ENCODE peak calls at places on chromosomes 1 and 21, in nine cellular contexts. C, T, M, E, F, G, H, Y and Q are unnamed samples.
A peak's percentile ranks its signal among the peaks of the same experiment; 100 is the strongest.

GRCh38 chr1:14606632-14607031 is 8.1 kb downstream of the KAZN start:
- DNase-seq in C (no peak), T (no peak), M (no peak), E (no peak), F (no peak), G (no peak), H (no peak), Y (no peak), Q (no peak)

GRCh38 chr1:94929351-94929814 is 2.5 kb upstream of the CNN3 start:
- DNase-seq in C (no peak), T (peak; percentile 77), M (peak; percentile 75), E (no peak), F (no peak), G (no peak), H (no peak), Y (no peak), Q (no peak)

GRCh38 chr1:154062309-154062708 is 71.7 kb downstream of the RPS27 start:
- DNase-seq in C (no peak), T (no peak), M (no peak), E (no peak), F (no peak), G (no peak), H (no peak), Y (no peak), Q (no peak)

GRCh38 chr1:67652800-67653199 is 32.2 kb upstream of the GADD45A start:
- DNase-seq in C (no peak), T (no peak), M (no peak), E (no peak), F (peak; percentile 39), G (no peak), H (no peak), Y (peak; percentile 80), Q (no peak)

GRCh38 chr1:198153103-198153502 is 3.7 kb upstream of the NEK7 start:
- DNase-seq in C (no peak), T (no peak), M (no peak), E (no peak), F (no peak), G (no peak), H (no peak), Y (peak; percentile 84), Q (no peak)

GRCh38 chr1:117638141-117638540 is 32.3 kb downstream of the TENT5C start:
- DNase-seq in C (no peak), T (no peak), M (no peak), E (no peak), F (no peak), G (no peak), H (no peak), Y (no peak), Q (no peak)

GRCh38 chr1:91883470-91883869 is 2.5 kb downstream of the TGFBR3 start:
- DNase-seq in C (no peak), T (no peak), M (no peak), E (peak; percentile 66), F (no peak), G (no peak), H (peak; percentile 60), Y (peak; percentile 66), Q (peak; percentile 61)

GRCh38 chr1:175016073-175016722 is 7.0 kb downstream of the MRPS14 start:
- DNase-seq in C (no peak), T (no peak), M (no peak), E (no peak), F (no peak), G (no peak), H (no peak), Y (peak; percentile 30), Q (no peak)

GRCh38 chr21:36125513-36126121 is 9.3 kb upstream of the CBR3 start:
- DNase-seq in C (peak; percentile 25), T (peak; percentile 80), M (peak; percentile 69), E (peak; percentile 66), F (no peak), G (no peak), H (peak; percentile 68), Y (peak; percentile 71), Q (peak; percentile 53)

GRCh38 chr1:14017531-14017961 is 317.6 kb downstream of the PRDM2 start:
- DNase-seq in C (no peak), T (peak; percentile 40), M (peak; percentile 18), E (no peak), F (no peak), G (no peak), H (no peak), Y (no peak), Q (no peak)

GRCh38 chr1:45953934-45954333 is 150.5 kb downstream of the MAST2 start:
- DNase-seq in C (no peak), T (no peak), M (no peak), E (no peak), F (no peak), G (no peak), H (no peak), Y (peak; percentile 28), Q (no peak)

GRCh38 chr21:37555672-37556261 is 189.2 kb downstream of the DYRK1A start:
- DNase-seq in C (no peak), T (no peak), M (no peak), E (no peak), F (no peak), G (no peak), H (no peak), Y (no peak), Q (no peak)

GRCh38 chr1:156643266-156644092 is 1.6 kb downstream of the BCAN start:
- DNase-seq in C (no peak), T (no peak), M (no peak), E (peak; percentile 79), F (no peak), G (no peak), H (peak; percentile 75), Y (no peak), Q (peak; percentile 72)

GRCh38 chr1:156664949-156665411 is 12.2 kb downstream of the NES start:
- DNase-seq in C (no peak), T (peak; percentile 42), M (peak; percentile 47), E (peak; percentile 80), F (no peak), G (no peak), H (peak; percentile 79), Y (peak; percentile 37), Q (peak; percentile 84)

GRCh38 chr1:203589201-203589600 is 37.4 kb upstream of the ATP2B4 start:
- DNase-seq in C (no peak), T (no peak), M (no peak), E (no peak), F (no peak), G (no peak), H (no peak), Y (no peak), Q (no peak)

GRCh38 chr1:162279099-162279498 is 97.6 kb downstream of the SPATA46 start:
- DNase-seq in C (no peak), T (no peak), M (no peak), E (no peak), F (no peak), G (no peak), H (no peak), Y (no peak), Q (no peak)

GRCh38 chr1:162271972-162272371 is 104.7 kb downstream of the SPATA46 start:
- DNase-seq in C (no peak), T (no peak), M (no peak), E (no peak), F (no peak), G (no peak), H (no peak), Y (no peak), Q (no peak)

GRCh38 chr1:162275622-162276175 is 101.0 kb downstream of the SPATA46 start:
- DNase-seq in C (no peak), T (no peak), M (no peak), E (no peak), F (no peak), G (no peak), H (no peak), Y (no peak), Q (no peak)

DNA sequence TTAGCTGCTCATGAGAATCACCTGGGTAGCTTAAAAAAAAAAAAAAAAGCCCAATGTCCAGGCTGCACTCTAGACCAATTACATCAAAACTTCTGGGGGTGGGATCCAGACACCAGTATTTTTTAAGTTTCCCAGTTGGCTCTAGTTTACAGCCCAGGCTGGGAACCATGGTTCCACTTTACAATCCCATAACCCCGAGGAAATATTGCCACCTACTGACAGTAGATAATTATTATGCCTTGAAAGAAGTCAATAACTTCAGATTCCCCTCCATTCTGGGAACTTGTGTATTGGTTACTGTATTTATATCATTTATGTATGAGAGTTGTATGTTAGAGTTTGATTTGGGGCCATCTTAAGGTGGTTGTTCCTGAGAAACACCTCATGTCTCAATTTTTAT is 100.2 kb downstream of the SPATA46 start:
- DNase-seq in C (no peak), T (peak; percentile 23), M (no peak), E (peak; percentile 47), F (no peak), G (no peak), H (peak; percentile 37), Y (peak; percentile 62), Q (peak; percentile 57)
- TF ChIP-seq CTCF in C (peak; percentile 36), T (no peak), M (peak; percentile 23), E (peak; percentile 32), F (peak; percentile 53), G (peak; percentile 31), H (no peak), Y (peak; percentile 18), Q (peak; percentile 56)

GRCh38 chr1:225999227-225999911 is at the start of gene SDE2:
- DNase-seq in C (peak; percentile 99), T (peak; percentile 100), M (peak; percentile 100), E (peak; percentile 95), F (peak; percentile 90), G (peak; percentile 85), H (peak; percentile 93), Y (peak; percentile 100), Q (peak; percentile 96)
- TF ChIP-seq CTCF in C (no peak), T (no peak), M (no peak), E (no peak), F (no peak), G (no peak), H (no peak), Y (no peak), Q (no peak)

GRCh38 chr1:200970771-200971427 is 52.6 kb downstream of the KIF21B start:
- DNase-seq in C (no peak), T (no peak), M (no peak), E (no peak), F (no peak), G (no peak), H (no peak), Y (no peak), Q (no peak)

GRCh38 chr1:200971428-200971903 is 52.0 kb downstream of the KIF21B start:
- DNase-seq in C (no peak), T (no peak), M (no peak), E (peak; percentile 80), F (no peak), G (no peak), H (peak; percentile 62), Y (no peak), Q (peak; percentile 81)

GRCh38 chr1:200967693-200968468 is 55.6 kb downstream of the KIF21B start:
- DNase-seq in C (no peak), T (no peak), M (no peak), E (no peak), F (no peak), G (no peak), H (no peak), Y (no peak), Q (no peak)

GRCh38 chr1:200968469-200969410 is 54.8 kb downstream of the KIF21B start:
- DNase-seq in C (no peak), T (no peak), M (no peak), E (no peak), F (no peak), G (no peak), H (no peak), Y (no peak), Q (no peak)

GRCh38 chr1:200969726-200970521 is 53.6 kb downstream of the KIF21B start:
- DNase-seq in C (no peak), T (no peak), M (no peak), E (peak; percentile 91), F (no peak), G (no peak), H (peak; percentile 88), Y (no peak), Q (peak; percentile 90)
- TF ChIP-seq CTCF in C (no peak), T (no peak), M (no peak), E (peak; percentile 57), F (no peak), G (no peak), H (peak; percentile 39), Y (no peak), Q (peak; percentile 61)

GRCh38 chr1:152107289-152107983 is 7.8 kb downstream of the TCHH start:
- DNase-seq in C (no peak), T (no peak), M (peak; percentile 16), E (no peak), F (no peak), G (no peak), H (no peak), Y (no peak), Q (no peak)
- TF ChIP-seq CTCF in C (no peak), T (no peak), M (no peak), E (no peak), F (peak; percentile 10), G (peak; percentile 12), H (no peak), Y (no peak), Q (no peak)